ENCODE peak calls at places on chromosome X, in four cellular contexts. E, U, C and W are unnamed samples.

GRCh38 chrX:18457000-18457399 is 31.6 kb downstream of the CDKL5 start:
- DNase-seq in C (no peak), U (no peak), E (no peak), W (no peak)

GRCh38 chrX:115183980-115184379 is 5.2 kb upstream of the RBMXL3 start:
- DNase-seq in U (no peak), E (no peak), C (no peak), W (no peak)

GRCh38 chrX:30693999-30694650 is 40.9 kb downstream of the GK start:
- DNase-seq in C (no peak), E (no peak), U (no peak), W (no peak)

GRCh38 chrX:12949927-12950656 is 24.8 kb upstream of the TMSB4X start:
- DNase-seq in C (no peak), E (peak; percentile 88), U (peak; percentile 59), W (peak; percentile 94)

GRCh38 chrX:130799393-130799792 is 103.6 kb downstream of the ENOX2 start:
- DNase-seq in U (no peak), E (no peak), C (no peak), W (no peak)

GRCh38 chrX:47498411-47498810 is 15.4 kb upstream of the ZNF41 start:
- DNase-seq in E (no peak), U (no peak), C (no peak), W (no peak)

GRCh38 chrX:136936183-136936549 is 55.6 kb upstream of the RBMX start:
- DNase-seq in U (no peak), C (no peak), E (no peak), W (no peak)

GRCh38 chrX:15664487-15665444 is at the start of gene CLTRN:
- DNase-seq in C (no peak), E (no peak), U (no peak), W (no peak)

GRCh38 chrX:13518126-13518525 is 51.3 kb upstream of the EGFL6 start:
- DNase-seq in U (no peak), C (no peak), E (no peak), W (no peak)

GRCh38 chrX:103554687-103555417 is 30.5 kb upstream of the TCEAL4 start:
- DNase-seq in C (no peak), E (peak; percentile 76), U (peak; percentile 36), W (peak; percentile 77)

GRCh38 chrX:66915893-66916292 is 277.0 kb upstream of the EDA2R start:
- DNase-seq in C (no peak), E (no peak), U (no peak), W (no peak)

GRCh38 chrX:37543324-37543723 is 28.1 kb upstream of the LANCL3 start:
- DNase-seq in E (no peak), C (no peak), U (no peak), W (no peak)

GRCh38 chrX:149461746-149462145 is 43.4 kb downstream of the IDS start:
- DNase-seq in E (no peak), C (no peak), U (no peak), W (no peak)

GRCh38 chrX:31323658-31324057 is 251.8 kb upstream of the FTHL17 start:
- DNase-seq in E (no peak), C (no peak), U (peak; percentile 14), W (no peak)

GRCh38 chrX:96685205-96686099 is 810 bp downstream of the DIAPH2 start:
- DNase-seq in E (peak; percentile 60), U (peak; percentile 29), C (peak; percentile 29), W (peak; percentile 66)

GRCh38 chrX:42934020-42934701 is 156.2 kb upstream of the PPP1R2C start:
- DNase-seq in C (no peak), U (peak; percentile 14), E (no peak), W (peak; percentile 41)

GRCh38 chrX:48933757-48934156 is 14.9 kb upstream of the PIM2 start:
- DNase-seq in U (peak; percentile 45), C (no peak), E (peak; percentile 51), W (peak; percentile 72)

GRCh38 chrX:18702362-18703195 is 4.9 kb upstream of the PPEF1 start:
- DNase-seq in U (no peak), C (no peak), E (no peak), W (no peak)

GRCh38 chrX:1450381-1451161 is 2.1 kb downstream of the ASMTL start:
- DNase-seq in U (no peak), E (no peak), C (no peak), W (peak; percentile 11)

GRCh38 chrX:119045884-119046283 is 26.9 kb upstream of the CT47C1 start:
- DNase-seq in C (no peak), U (no peak), E (no peak), W (peak; percentile 15)

GRCh38 chrX:154720067-154720466 is 30.8 kb downstream of the GAB3 start:
- DNase-seq in E (no peak), C (no peak), U (no peak), W (no peak)